ENCODE peak calls at places on chromosomes 5 and 9, in eight cellular contexts. T, J, G, Q, A, V, B and L are unnamed samples.

GRCh38 chr5:126124706-126125345 is 298.4 kb upstream of the GRAMD2B start:
- DNase-seq in G (no peak), V (no peak), B (no peak), J (no peak), A (no peak), T (peak; percentile 27), Q (peak; percentile 92), L (no peak)

GRCh38 chr9:16705121-16705604 is 165.3 kb downstream of the BNC2 start:
- DNase-seq in B (no peak), G (no peak), A (no peak), Q (peak; percentile 80), V (peak; percentile 99), J (peak; percentile 88), T (peak; percentile 97), L (peak; percentile 98)

GRCh38 chr9:109512170-109512756 is 14.2 kb upstream of the PTPN3 start:
- DNase-seq in B (no peak), T (no peak), J (no peak), G (no peak), Q (no peak), A (no peak), V (no peak), L (no peak)

GRCh38 chr5:14753947-14754346 is 89.4 kb downstream of the OTULIN start:
- DNase-seq in G (no peak), B (no peak), A (no peak), V (no peak), Q (no peak), J (no peak), T (no peak), L (no peak)

GRCh38 chr5:131974622-131974955 is 29.1 kb upstream of the MEIKIN start:
- DNase-seq in V (no peak), Q (no peak), J (no peak), T (no peak), A (no peak), G (no peak), B (no peak), L (no peak)

GRCh38 chr9:83707518-83707767 is 315 bp downstream of the UBQLN1 start:
- DNase-seq in V (no peak), Q (peak; percentile 77), J (no peak), B (no peak), A (no peak), T (no peak), G (no peak), L (no peak)

GRCh38 chr5:65871182-65871581 is 55.2 kb upstream of the ERBIN start:
- DNase-seq in A (no peak), V (peak; percentile 41), T (no peak), J (no peak), Q (peak; percentile 45), G (no peak), B (no peak), L (no peak)

GRCh38 chr5:178118345-178118744 is 5.0 kb downstream of the N4BP3 start:
- DNase-seq in V (no peak), B (no peak), Q (no peak), T (no peak), A (no peak), J (peak; percentile 74), G (no peak), L (peak; percentile 80)

GRCh38 chr9:130713286-130713975 is 19.9 kb downstream of the EXOSC2 start:
- DNase-seq in V (no peak), A (no peak), T (no peak), J (peak; percentile 34), G (no peak), Q (no peak), B (no peak), L (no peak)

GRCh38 chr9:110208031-110208430 is at the start of gene C9orf152:
- DNase-seq in G (no peak), A (no peak), J (no peak), T (no peak), V (no peak), B (no peak), Q (no peak), L (no peak)

GRCh38 chr5:135053278-135053677 is 19.2 kb upstream of the PITX1 start:
- DNase-seq in A (no peak), J (no peak), Q (no peak), V (no peak), T (no peak), B (no peak), G (no peak), L (no peak)

GRCh38 chr5:141655020-141655419 is 3.8 kb upstream of the FCHSD1 start:
- DNase-seq in G (no peak), V (no peak), B (no peak), T (no peak), Q (no peak), A (no peak), J (no peak), L (no peak)

GRCh38 chr9:125422853-125423252 is 161.2 kb downstream of the GAPVD1 start:
- DNase-seq in V (no peak), T (no peak), J (no peak), A (no peak), B (no peak), Q (no peak), G (no peak), L (no peak)

GRCh38 chr5:33195431-33196128 is 245.2 kb upstream of the TARS1 start:
- DNase-seq in V (peak; percentile 39), T (peak; percentile 44), G (no peak), Q (peak; percentile 8), J (no peak), A (no peak), B (no peak), L (no peak)

GRCh38 chr5:158727771-158728311 is 371.9 kb downstream of the EBF1 start:
- DNase-seq in J (peak; percentile 14), T (no peak), G (no peak), Q (no peak), A (no peak), V (no peak), B (no peak), L (no peak)

GRCh38 chr5:141883184-141883947 is 5.2 kb upstream of the PCDH1 start:
- DNase-seq in B (peak; percentile 65), G (no peak), V (peak; percentile 19), T (no peak), Q (peak; percentile 22), J (peak; percentile 57), A (no peak), L (peak; percentile 53)

GRCh38 chr9:91179237-91180138 is 182.2 kb downstream of the AUH start:
- DNase-seq in J (no peak), T (no peak), A (no peak), Q (no peak), V (no peak), G (no peak), B (no peak), L (no peak)

GRCh38 chr5:96637191-96637590 is 25.0 kb upstream of the CAST start:
- DNase-seq in T (no peak), B (no peak), J (no peak), Q (no peak), G (no peak), V (no peak), A (no peak), L (no peak)

GRCh38 chr5:129899454-129899853 is 4.8 kb upstream of the CHSY3 start:
- DNase-seq in Q (peak; percentile 61), T (peak; percentile 26), V (peak; percentile 19), J (peak; percentile 63), G (no peak), B (no peak), A (no peak), L (peak; percentile 27)

GRCh38 chr5:97528941-97529340 is 345.9 kb upstream of the RIOK2 start:
- DNase-seq in A (no peak), J (no peak), T (peak; percentile 12), B (no peak), V (no peak), Q (peak; percentile 36), G (no peak), L (peak; percentile 5)

GRCh38 chr9:99296375-99296951 is 74.4 kb downstream of the SEC61B start:
- DNase-seq in J (no peak), Q (no peak), V (no peak), G (no peak), A (peak; percentile 65), B (peak; percentile 19), T (no peak), L (no peak)

GRCh38 chr9:9078301-9078700 is 1278.7 kb upstream of the DMAC1 start:
- DNase-seq in T (no peak), B (no peak), A (no peak), G (no peak), V (no peak), J (no peak), Q (no peak), L (no peak)

GRCh38 chr9:38405841-38406240 is 13.3 kb downstream of the ALDH1B1 start:
- DNase-seq in B (no peak), T (no peak), A (no peak), G (no peak), V (no peak), J (no peak), Q (no peak), L (no peak)

GRCh38 chr9:106958955-106959657 is 96.1 kb downstream of the ZNF462 start:
- DNase-seq in J (no peak), B (no peak), Q (no peak), A (no peak), V (no peak), T (peak; percentile 19), G (no peak), L (peak; percentile 23)

GRCh38 chr5:68243681-68244080 is 28.1 kb downstream of the PIK3R1 start:
- DNase-seq in V (no peak), T (no peak), Q (no peak), J (no peak), G (no peak), A (no peak), B (no peak), L (no peak)

GRCh38 chr9:14313951-14314423 is at the start of gene NFIB:
- DNase-seq in G (no peak), V (peak; percentile 74), B (peak; percentile 62), A (peak; percentile 64), Q (peak; percentile 55), J (peak; percentile 82), T (no peak), L (peak; percentile 77)

GRCh38 chr5:52580921-52581320 is 206.8 kb upstream of the ITGA1 start:
- DNase-seq in A (no peak), Q (peak; percentile 78), G (no peak), V (no peak), J (peak; percentile 11), T (peak; percentile 95), B (no peak), L (peak; percentile 3)

GRCh38 chr9:2424564-2425153 is 196.9 kb upstream of the VLDLR start:
- DNase-seq in Q (peak; percentile 13), G (no peak), V (no peak), B (no peak), A (no peak), T (peak; percentile 23), J (no peak), L (no peak)

GRCh38 chr9:81789751-81790150 is 100.4 kb upstream of the TLE1 start:
- DNase-seq in V (no peak), G (no peak), A (no peak), Q (no peak), J (no peak), T (peak; percentile 13), B (no peak), L (no peak)

GRCh38 chr5:121138495-121138907 is 674.4 kb downstream of the PRR16 start:
- DNase-seq in G (no peak), J (peak; percentile 71), T (no peak), B (no peak), A (no peak), V (no peak), Q (peak; percentile 64), L (no peak)

GRCh38 chr5:103057208-103058130 is 62.5 kb downstream of the GIN1 start:
- DNase-seq in B (no peak), Q (peak; percentile 46), V (peak; percentile 29), T (no peak), J (no peak), G (no peak), A (no peak), L (no peak)

GRCh38 chr9:91431485-91431884 is 7.9 kb upstream of the NFIL3 start:
- DNase-seq in G (no peak), T (no peak), J (no peak), B (no peak), Q (no peak), V (no peak), A (no peak), L (no peak)